ENCODE peak calls at places on chromosomes 5 and 9, in five cellular contexts. One of them, this sample, is unnamed.

GRCh38 chr5:148844433-148845279 is 18.2 kb downstream of the ADRB2 start:
- DNase-seq in pancreas: no peak
- DNase-seq in kidney: no peak
- DNase-seq in SJSA1: no peak
- DNase-seq in lung: no peak
- DNase-seq in this sample: no peak

GRCh38 chr9:20551236-20551635 is 71.1 kb downstream of the MLLT3 start:
- DNase-seq in kidney: no peak
- DNase-seq in SJSA1: no peak
- DNase-seq in lung: no peak
- DNase-seq in pancreas: no peak
- DNase-seq in this sample: no peak

GRCh38 chr9:20495133-20495532 is 127.2 kb downstream of the MLLT3 start:
- DNase-seq in lung: no peak
- DNase-seq in SJSA1: no peak
- DNase-seq in pancreas: no peak
- DNase-seq in kidney: no peak
- DNase-seq in this sample: no peak

GRCh38 chr9:70013598-70014196 is 30.0 kb upstream of the MAMDC2 start:
- DNase-seq in kidney: no peak
- DNase-seq in lung: no peak
- DNase-seq in pancreas: no peak
- DNase-seq in SJSA1: no peak
- DNase-seq in this sample: no peak

GRCh38 chr9:34372598-34373011 is 4.1 kb downstream of the MYORG start:
- DNase-seq in lung: no peak
- DNase-seq in SJSA1: no peak
- DNase-seq in kidney: no peak
- DNase-seq in pancreas: no peak
- DNase-seq in this sample: no peak

GRCh38 chr5:38297830-38298608 is 39.7 kb downstream of the EGFLAM start:
- DNase-seq in kidney: no peak
- DNase-seq in lung: no peak
- DNase-seq in SJSA1: no peak
- DNase-seq in pancreas: no peak
- DNase-seq in this sample: no peak

GRCh38 chr9:9615086-9615485 is 997.7 kb downstream of the PTPRD start:
- DNase-seq in lung: no peak
- DNase-seq in pancreas: no peak
- DNase-seq in kidney: peak; percentile 37
- DNase-seq in SJSA1: no peak
- DNase-seq in this sample: no peak

GRCh38 chr5:154510156-154510555 is 32.1 kb upstream of the HAND1 start:
- DNase-seq in kidney: no peak
- DNase-seq in lung: no peak
- DNase-seq in pancreas: no peak
- DNase-seq in SJSA1: no peak
- DNase-seq in this sample: no peak

GRCh38 chr5:34626036-34626435 is 30.1 kb upstream of the RAI14 start:
- DNase-seq in pancreas: no peak
- DNase-seq in kidney: no peak
- DNase-seq in lung: no peak
- DNase-seq in SJSA1: peak; percentile 72
- DNase-seq in this sample: no peak

GRCh38 chr5:31172881-31173280 is 20.6 kb upstream of the CDH6 start:
- DNase-seq in SJSA1: no peak
- DNase-seq in kidney: no peak
- DNase-seq in lung: no peak
- DNase-seq in pancreas: no peak
- DNase-seq in this sample: no peak

GRCh38 chr5:38672059-38672791 is 115.8 kb upstream of the LIFR start:
- DNase-seq in lung: no peak
- DNase-seq in kidney: no peak
- DNase-seq in SJSA1: peak; percentile 97
- DNase-seq in pancreas: no peak
- DNase-seq in this sample: no peak

GRCh38 chr9:107312651-107313050 is 29.6 kb downstream of the RAD23B start:
- DNase-seq in SJSA1: no peak
- DNase-seq in lung: no peak
- DNase-seq in kidney: no peak
- DNase-seq in pancreas: no peak
- DNase-seq in this sample: no peak

GRCh38 chr5:35821513-35821912 is 35.2 kb upstream of the IL7R start:
- DNase-seq in lung: no peak
- DNase-seq in pancreas: no peak
- DNase-seq in kidney: no peak
- DNase-seq in SJSA1: no peak
- DNase-seq in this sample: no peak

GRCh38 chr9:90766736-90767135 is 34.9 kb upstream of the SYK start:
- DNase-seq in kidney: no peak
- DNase-seq in SJSA1: no peak
- DNase-seq in lung: no peak
- DNase-seq in pancreas: no peak
- DNase-seq in this sample: no peak

GRCh38 chr5:172145870-172146747 is 41.9 kb downstream of the STK10 start:
- DNase-seq in pancreas: no peak
- DNase-seq in SJSA1: no peak
- DNase-seq in kidney: no peak
- DNase-seq in lung: no peak
- DNase-seq in this sample: no peak

GRCh38 chr9:105865315-105865714 is 171.0 kb downstream of the TMEM38B start:
- DNase-seq in SJSA1: no peak
- DNase-seq in pancreas: no peak
- DNase-seq in kidney: no peak
- DNase-seq in lung: no peak
- DNase-seq in this sample: no peak

GRCh38 chr9:91192379-91192775 is 169.3 kb downstream of the AUH start:
- DNase-seq in kidney: peak; percentile 65
- DNase-seq in SJSA1: peak; percentile 60
- DNase-seq in pancreas: no peak
- DNase-seq in lung: peak; percentile 28
- DNase-seq in this sample: peak; percentile 9

GRCh38 chr9:119963258-119963797 is 594.1 kb upstream of the BRINP1 start:
- DNase-seq in pancreas: peak; percentile 23
- DNase-seq in kidney: peak; percentile 75
- DNase-seq in lung: peak; percentile 35
- DNase-seq in SJSA1: peak; percentile 75
- DNase-seq in this sample: no peak

GRCh38 chr5:1505506-1506241 is 18.1 kb downstream of the LPCAT1 start:
- DNase-seq in SJSA1: no peak
- DNase-seq in kidney: peak; percentile 72
- DNase-seq in lung: no peak
- DNase-seq in pancreas: peak; percentile 11
- DNase-seq in this sample: no peak

GRCh38 chr5:31196309-31196708 is 2.8 kb downstream of the CDH6 start:
- DNase-seq in kidney: no peak
- DNase-seq in lung: no peak
- DNase-seq in pancreas: no peak
- DNase-seq in SJSA1: no peak
- DNase-seq in this sample: no peak

GRCh38 chr5:126354857-126355731 is 68.1 kb upstream of the GRAMD2B start:
- DNase-seq in SJSA1: no peak
- DNase-seq in kidney: no peak
- DNase-seq in pancreas: no peak
- DNase-seq in lung: no peak
- DNase-seq in this sample: no peak

GRCh38 chr5:126357585-126358342 is 65.4 kb upstream of the GRAMD2B start:
- DNase-seq in lung: no peak
- DNase-seq in kidney: no peak
- DNase-seq in SJSA1: no peak
- DNase-seq in pancreas: no peak
- DNase-seq in this sample: no peak

GRCh38 chr5:126351138-126351537 is 72.1 kb upstream of the GRAMD2B start:
- DNase-seq in pancreas: no peak
- DNase-seq in lung: no peak
- DNase-seq in SJSA1: peak; percentile 41
- DNase-seq in kidney: no peak
- DNase-seq in this sample: no peak

GRCh38 chr5:126355940-126356339 is 67.3 kb upstream of the GRAMD2B start:
- DNase-seq in lung: no peak
- DNase-seq in SJSA1: no peak
- DNase-seq in kidney: no peak
- DNase-seq in pancreas: no peak
- DNase-seq in this sample: no peak

DNA sequence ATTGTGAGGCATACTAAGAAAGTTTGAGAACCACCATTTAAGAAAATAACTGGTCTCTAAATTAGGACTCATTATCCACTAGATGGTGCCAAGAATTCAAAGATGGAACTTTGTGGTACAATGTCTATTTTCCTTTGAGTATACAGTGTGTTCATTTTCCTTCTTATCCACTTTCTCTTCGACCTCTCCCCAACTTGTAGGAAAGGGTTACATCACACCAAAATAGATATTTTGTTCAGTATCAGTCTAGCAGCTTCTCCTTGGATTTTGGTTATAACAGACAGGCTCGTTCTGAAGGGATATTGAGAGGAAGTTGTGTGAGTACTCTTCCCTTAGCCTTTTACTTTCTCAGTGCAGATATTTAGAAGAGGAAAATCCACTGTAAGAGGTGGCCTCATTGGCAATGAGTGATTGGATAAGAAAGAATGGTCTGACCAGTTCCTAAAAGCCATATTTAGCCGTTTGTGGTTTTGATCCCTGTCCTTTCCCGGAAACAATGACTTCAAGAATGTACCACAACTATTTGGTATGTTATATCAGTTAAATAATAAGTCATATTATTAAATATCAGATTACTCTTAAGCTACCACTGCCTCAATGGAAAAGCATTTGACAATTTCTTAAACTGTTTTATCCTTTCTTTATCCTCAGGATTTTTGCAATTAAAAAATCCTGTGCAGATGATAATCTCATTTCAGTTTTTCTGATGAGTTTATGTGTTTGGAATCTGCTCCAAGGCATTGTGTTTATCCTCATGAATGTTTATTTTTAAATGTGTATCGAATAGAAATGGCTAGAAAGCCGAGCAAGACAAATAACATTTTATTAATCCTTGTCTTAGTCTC is 69.0 kb upstream of the GRAMD2B start:
- DNase-seq in pancreas: no peak
- DNase-seq in kidney: no peak
- DNase-seq in lung: no peak
- DNase-seq in SJSA1: peak; percentile 99
- DNase-seq in this sample: no peak
- H3K27ac ChIP-seq in pancreas: peak overlapping the region; percentile 1
- H3K27ac ChIP-seq in kidney: peak overlapping the region; percentile 57
- H3K27ac ChIP-seq in lung: no peak overlapping the region
- H3K27ac ChIP-seq in SJSA1: peak overlapping the region; percentile 99
- H3K27ac ChIP-seq in this sample: no peak overlapping the region

DNA sequence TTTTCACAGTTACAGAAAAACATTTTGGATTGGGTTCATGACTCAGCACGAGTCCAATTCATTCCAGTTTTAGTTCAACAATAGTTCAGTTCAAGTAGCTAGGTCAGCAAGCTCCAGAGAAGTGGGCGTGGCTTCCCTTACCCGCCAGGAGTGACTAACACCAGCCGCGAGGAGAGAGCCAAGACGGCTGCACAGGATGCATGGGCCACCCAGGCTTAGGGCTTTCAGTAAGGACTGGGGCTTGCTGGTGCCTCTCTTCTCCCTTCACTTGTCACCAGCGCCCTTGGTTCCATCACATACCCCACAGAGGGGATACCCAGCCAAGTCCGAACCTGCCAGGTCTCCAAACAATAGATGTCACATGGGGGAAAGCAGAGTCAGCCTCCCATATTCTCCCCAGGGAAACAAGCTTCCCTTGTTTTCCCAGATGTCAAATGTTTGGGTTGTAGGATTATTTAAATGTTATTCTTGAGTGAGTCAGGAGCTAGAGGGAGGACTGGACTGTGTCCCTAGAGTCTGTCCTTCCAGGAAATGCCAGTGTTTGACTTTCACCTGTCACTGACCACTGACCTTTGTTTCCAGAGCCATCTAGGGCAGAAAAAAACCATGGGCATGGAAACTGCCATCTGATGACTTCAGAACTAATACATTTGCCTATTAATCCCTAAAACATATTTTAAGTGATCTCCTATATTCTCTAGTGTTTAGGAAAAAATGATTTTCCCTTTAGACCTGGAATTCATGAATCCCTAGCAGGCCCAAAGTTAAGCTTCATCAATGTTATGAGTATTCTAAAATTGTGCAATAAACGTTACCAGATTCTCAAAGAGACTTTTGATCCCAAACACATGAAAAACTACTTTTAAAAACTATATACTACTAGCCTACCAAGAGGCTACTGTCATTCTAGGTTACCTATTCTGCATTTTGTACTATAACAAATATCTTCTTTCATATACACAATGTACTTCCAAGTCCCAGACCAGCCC is 51.9 kb downstream of the NIPAL4 start:
- DNase-seq in lung: peak; percentile 74
- DNase-seq in SJSA1: peak; percentile 100
- DNase-seq in kidney: peak; percentile 97
- DNase-seq in pancreas: peak; percentile 63
- DNase-seq in this sample: peak; percentile 8
- H3K27ac ChIP-seq in lung: peak overlapping the region; percentile 76
- H3K27ac ChIP-seq in SJSA1: peak overlapping the region; percentile 89
- H3K27ac ChIP-seq in kidney: peak overlapping the region; percentile 71
- H3K27ac ChIP-seq in pancreas: peak overlapping the region; percentile 46
- H3K27ac ChIP-seq in this sample: no peak overlapping the region

GRCh38 chr9:129629251-129629650 is 3.3 kb downstream of the NTMT1 start:
- DNase-seq in SJSA1: no peak
- DNase-seq in lung: no peak
- DNase-seq in pancreas: no peak
- DNase-seq in kidney: no peak
- DNase-seq in this sample: no peak
- H3K27ac ChIP-seq in SJSA1: no peak overlapping the region
- H3K27ac ChIP-seq in lung: no peak overlapping the region
- H3K27ac ChIP-seq in pancreas: no peak overlapping the region
- H3K27ac ChIP-seq in kidney: no peak overlapping the region
- H3K27ac ChIP-seq in this sample: no peak overlapping the region

DNA sequence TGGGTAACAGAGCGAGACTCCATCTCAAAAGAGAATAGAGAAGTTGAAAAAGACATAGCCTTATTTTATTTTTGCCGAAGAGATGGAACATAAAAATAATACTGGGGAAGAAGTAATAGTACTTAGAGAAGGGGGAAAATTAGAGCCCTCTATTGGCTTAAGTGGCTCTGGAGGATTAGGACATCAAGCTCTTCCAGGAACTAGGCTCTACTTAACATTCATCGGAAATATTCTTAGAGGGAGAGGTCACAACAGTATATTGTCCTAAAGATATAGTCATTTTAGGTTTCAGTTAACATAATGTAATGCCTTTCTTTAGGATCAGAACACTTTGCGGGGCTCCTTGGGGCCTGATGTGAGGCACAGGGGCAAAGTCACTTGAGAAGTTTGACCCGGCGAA is 86.0 kb upstream of the PLPP1 start:
- DNase-seq in lung: no peak
- DNase-seq in pancreas: no peak
- DNase-seq in SJSA1: no peak
- DNase-seq in kidney: no peak
- DNase-seq in this sample: no peak
- H3K27ac ChIP-seq in lung: no peak overlapping the region
- H3K27ac ChIP-seq in pancreas: no peak overlapping the region
- H3K27ac ChIP-seq in SJSA1: no peak overlapping the region
- H3K27ac ChIP-seq in kidney: no peak overlapping the region
- H3K27ac ChIP-seq in this sample: no peak overlapping the region

DNA sequence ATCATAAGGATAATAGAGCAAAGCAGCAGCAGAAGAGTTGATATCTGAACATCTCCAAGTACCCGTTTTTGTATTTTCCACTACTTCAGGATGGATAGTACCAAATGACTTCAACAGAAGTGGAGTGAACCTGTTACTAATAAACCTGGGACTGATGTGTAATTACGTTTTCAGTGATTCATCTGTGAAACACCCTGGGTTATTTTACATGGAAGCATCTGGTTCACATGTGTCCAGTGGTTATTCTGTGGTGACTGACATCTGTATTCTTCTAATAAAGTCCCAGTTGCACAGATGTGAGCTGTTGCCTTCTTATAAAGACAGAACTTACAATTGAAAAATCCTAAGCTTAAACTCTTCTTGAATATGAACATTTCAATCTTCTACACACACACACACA is 139.7 kb upstream of the VCAN start:
- DNase-seq in pancreas: no peak
- DNase-seq in SJSA1: no peak
- DNase-seq in kidney: no peak
- DNase-seq in lung: no peak
- DNase-seq in this sample: no peak
- H3K27ac ChIP-seq in pancreas: no peak overlapping the region
- H3K27ac ChIP-seq in SJSA1: no peak overlapping the region
- H3K27ac ChIP-seq in kidney: no peak overlapping the region
- H3K27ac ChIP-seq in lung: no peak overlapping the region
- H3K27ac ChIP-seq in this sample: no peak overlapping the region